ENCODE peak calls at places on chromosomes 1 and 21, in ten cellular contexts. One of them, this sample, is unnamed.

GRCh38 chr1:61742620-61743431 is 546 bp downstream of the PATJ start:
- DNase-seq in uterus: peak
- DNase-seq in stimulated activated CD4-positive, alpha-beta T cell treated with anti-CD3 and anti-CD28 coated beads, Interleukin-4, amount 100 ng/mL, for 4 hours: no peak
- DNase-seq in right lobe of liver: peak
- DNase-seq in GM12892: peak
- DNase-seq in DMS79 treated with DMSO at 0.1 percent for 48 hours: peak
- DNase-seq in fibroblast of villous mesenchyme: peak
- DNase-seq in NCI-H1436: peak
- DNase-seq in OCI-LY7: no peak
- DNase-seq in T-cell: no peak
- DNase-seq in this sample: no peak

GRCh38 chr21:42496120-42496838 is at the start of gene RSPH1:
- DNase-seq in uterus: peak
- DNase-seq in stimulated activated CD4-positive, alpha-beta T cell treated with anti-CD3 and anti-CD28 coated beads, Interleukin-4, amount 100 ng/mL, for 4 hours: peak
- DNase-seq in right lobe of liver: peak
- DNase-seq in GM12892: peak
- DNase-seq in DMS79 treated with DMSO at 0.1 percent for 48 hours: peak
- DNase-seq in fibroblast of villous mesenchyme: peak
- DNase-seq in NCI-H1436: peak
- DNase-seq in OCI-LY7: peak
- DNase-seq in T-cell: peak
- DNase-seq in this sample: peak

GRCh38 chr21:20739421-20739820 is 258.8 kb upstream of the NCAM2 start:
- DNase-seq in uterus: no peak
- DNase-seq in stimulated activated CD4-positive, alpha-beta T cell treated with anti-CD3 and anti-CD28 coated beads, Interleukin-4, amount 100 ng/mL, for 4 hours: no peak
- DNase-seq in right lobe of liver: no peak
- DNase-seq in GM12892: no peak
- DNase-seq in DMS79 treated with DMSO at 0.1 percent for 48 hours: no peak
- DNase-seq in fibroblast of villous mesenchyme: no peak
- DNase-seq in NCI-H1436: no peak
- DNase-seq in OCI-LY7: no peak
- DNase-seq in T-cell: no peak
- DNase-seq in this sample: peak

GRCh38 chr1:154713001-154713400 is 105.0 kb upstream of the ADAR start:
- DNase-seq in uterus: no peak
- DNase-seq in stimulated activated CD4-positive, alpha-beta T cell treated with anti-CD3 and anti-CD28 coated beads, Interleukin-4, amount 100 ng/mL, for 4 hours: no peak
- DNase-seq in right lobe of liver: no peak
- DNase-seq in GM12892: no peak
- DNase-seq in DMS79 treated with DMSO at 0.1 percent for 48 hours: no peak
- DNase-seq in fibroblast of villous mesenchyme: no peak
- DNase-seq in NCI-H1436: no peak
- DNase-seq in OCI-LY7: no peak
- DNase-seq in T-cell: no peak
- DNase-seq in this sample: no peak

GRCh38 chr21:45535341-45536081 is 6.7 kb downstream of the SLC19A1 start:
- DNase-seq in uterus: no peak
- DNase-seq in stimulated activated CD4-positive, alpha-beta T cell treated with anti-CD3 and anti-CD28 coated beads, Interleukin-4, amount 100 ng/mL, for 4 hours: no peak
- DNase-seq in right lobe of liver: peak
- DNase-seq in GM12892: no peak
- DNase-seq in DMS79 treated with DMSO at 0.1 percent for 48 hours: no peak
- DNase-seq in fibroblast of villous mesenchyme: no peak
- DNase-seq in NCI-H1436: no peak
- DNase-seq in OCI-LY7: no peak
- DNase-seq in T-cell: no peak
- DNase-seq in this sample: no peak

GRCh38 chr1:66253330-66253921 is 280.5 kb upstream of the SGIP1 start:
- DNase-seq in uterus: no peak
- DNase-seq in stimulated activated CD4-positive, alpha-beta T cell treated with anti-CD3 and anti-CD28 coated beads, Interleukin-4, amount 100 ng/mL, for 4 hours: no peak
- DNase-seq in right lobe of liver: no peak
- DNase-seq in GM12892: no peak
- DNase-seq in DMS79 treated with DMSO at 0.1 percent for 48 hours: peak
- DNase-seq in fibroblast of villous mesenchyme: peak
- DNase-seq in NCI-H1436: peak
- DNase-seq in OCI-LY7: peak
- DNase-seq in T-cell: no peak
- DNase-seq in this sample: peak

GRCh38 chr1:25917996-25918395 is 11.8 kb upstream of the STMN1 start:
- DNase-seq in uterus: no peak
- DNase-seq in stimulated activated CD4-positive, alpha-beta T cell treated with anti-CD3 and anti-CD28 coated beads, Interleukin-4, amount 100 ng/mL, for 4 hours: no peak
- DNase-seq in right lobe of liver: no peak
- DNase-seq in GM12892: no peak
- DNase-seq in DMS79 treated with DMSO at 0.1 percent for 48 hours: no peak
- DNase-seq in fibroblast of villous mesenchyme: peak
- DNase-seq in NCI-H1436: no peak
- DNase-seq in OCI-LY7: no peak
- DNase-seq in T-cell: peak
- DNase-seq in this sample: no peak

GRCh38 chr1:53643061-53643880 is 95.7 kb downstream of the GLIS1 start:
- DNase-seq in uterus: peak
- DNase-seq in stimulated activated CD4-positive, alpha-beta T cell treated with anti-CD3 and anti-CD28 coated beads, Interleukin-4, amount 100 ng/mL, for 4 hours: no peak
- DNase-seq in right lobe of liver: no peak
- DNase-seq in GM12892: no peak
- DNase-seq in DMS79 treated with DMSO at 0.1 percent for 48 hours: no peak
- DNase-seq in fibroblast of villous mesenchyme: peak
- DNase-seq in NCI-H1436: no peak
- DNase-seq in OCI-LY7: no peak
- DNase-seq in T-cell: no peak
- DNase-seq in this sample: no peak

GRCh38 chr1:98260839-98261238 is 340.0 kb upstream of the DPYD start:
- DNase-seq in uterus: no peak
- DNase-seq in stimulated activated CD4-positive, alpha-beta T cell treated with anti-CD3 and anti-CD28 coated beads, Interleukin-4, amount 100 ng/mL, for 4 hours: no peak
- DNase-seq in right lobe of liver: no peak
- DNase-seq in GM12892: no peak
- DNase-seq in DMS79 treated with DMSO at 0.1 percent for 48 hours: no peak
- DNase-seq in fibroblast of villous mesenchyme: no peak
- DNase-seq in NCI-H1436: no peak
- DNase-seq in OCI-LY7: no peak
- DNase-seq in T-cell: no peak
- DNase-seq in this sample: no peak

GRCh38 chr1:29767088-29767685 is 530.9 kb downstream of the PTPRU start:
- DNase-seq in uterus: no peak
- DNase-seq in stimulated activated CD4-positive, alpha-beta T cell treated with anti-CD3 and anti-CD28 coated beads, Interleukin-4, amount 100 ng/mL, for 4 hours: no peak
- DNase-seq in right lobe of liver: no peak
- DNase-seq in GM12892: no peak
- DNase-seq in DMS79 treated with DMSO at 0.1 percent for 48 hours: no peak
- DNase-seq in fibroblast of villous mesenchyme: no peak
- DNase-seq in NCI-H1436: no peak
- DNase-seq in OCI-LY7: no peak
- DNase-seq in T-cell: no peak
- DNase-seq in this sample: no peak

GRCh38 chr1:220527279-220528048 is 472 bp upstream of the MARK1 start:
- DNase-seq in uterus: peak
- DNase-seq in stimulated activated CD4-positive, alpha-beta T cell treated with anti-CD3 and anti-CD28 coated beads, Interleukin-4, amount 100 ng/mL, for 4 hours: no peak
- DNase-seq in right lobe of liver: no peak
- DNase-seq in GM12892: no peak
- DNase-seq in DMS79 treated with DMSO at 0.1 percent for 48 hours: peak
- DNase-seq in fibroblast of villous mesenchyme: no peak
- DNase-seq in NCI-H1436: peak
- DNase-seq in OCI-LY7: no peak
- DNase-seq in T-cell: no peak
- DNase-seq in this sample: peak